ENCODE peak calls at places on chromosomes 1 and 21, in nine cellular contexts. U is iris pigment epithelial cell; L is activated T-cell treated with anti-CD3 and anti-CD28 coated beads for 48 hours; C is stimulated activated CD4-positive, alpha-beta T cell treated with anti-CD3 and anti-CD28 coated beads, Interleukin-1b, Interleukin-23, amount 100 ng/mL, for 4 hours; Q is body of pancreas; P is amniotic stem cell; W is fibroblast of the conjunctiva; R is H7; J is neural progenitor cell. E is an unnamed sample.

GRCh38 chr1:164452549-164452948 is 106.4 kb upstream of the PBX1 start:
- DNase-seq in U (no peak), L (no peak), C (no peak), Q (no peak), P (no peak), W (no peak), R (no peak), J (no peak), E (no peak)

GRCh38 chr21:42403611-42404231 is at the start of gene UBASH3A:
- DNase-seq in U (no peak), L (no peak), C (no peak), Q (no peak), P (no peak), W (no peak), R (no peak), J (no peak), E (no peak)

GRCh38 chr1:239998312-239998649 is 93.4 kb upstream of the FMN2 start:
- DNase-seq in U (no peak), L (no peak), C (no peak), Q (no peak), P (no peak), W (no peak), R (no peak), J (no peak), E (no peak)

GRCh38 chr1:232179896-232180760 is 449.8 kb downstream of the SIPA1L2 start:
- DNase-seq in U (no peak), L (no peak), C (no peak), Q (no peak), P (no peak), W (no peak), R (peak; percentile 48), J (peak; percentile 21), E (no peak)

GRCh38 chr1:201552941-201553341 is 14.0 kb downstream of the NAV1 start:
- DNase-seq in U (peak; percentile 82), L (no peak), C (no peak), Q (no peak), P (no peak), W (no peak), R (no peak), J (peak; percentile 36), E (no peak)

GRCh38 chr1:180563013-180563827 is 4.5 kb downstream of the OVAAL start:
- DNase-seq in U (peak; percentile 83), L (no peak), C (no peak), Q (no peak), P (no peak), W (no peak), R (no peak), J (no peak), E (no peak)

GRCh38 chr1:228989992-228990827 is 254.9 kb downstream of the RHOU start:
- DNase-seq in U (no peak), L (no peak), C (no peak), Q (peak; percentile 52), P (no peak), W (no peak), R (no peak), J (no peak), E (no peak)

GRCh38 chr1:64421377-64421776 is 48.6 kb upstream of the CACHD1 start:
- DNase-seq in U (peak; percentile 17), L (no peak), C (no peak), Q (no peak), P (no peak), W (no peak), R (no peak), J (no peak), E (no peak)

GRCh38 chr1:62299426-62300200 is 19.6 kb downstream of the KANK4 start:
- DNase-seq in U (no peak), L (no peak), C (no peak), Q (peak; percentile 84), P (no peak), W (no peak), R (no peak), J (no peak), E (no peak)

GRCh38 chr21:15192243-15192642 is 127.4 kb upstream of the NRIP1 start:
- DNase-seq in U (peak; percentile 12), L (no peak), C (no peak), Q (no peak), P (no peak), W (no peak), R (no peak), J (no peak), E (no peak)

GRCh38 chr1:53572061-53572801 is 113.0 kb downstream of the DMRTB1 start:
- DNase-seq in U (peak; percentile 84), L (no peak), C (no peak), Q (peak; percentile 68), P (peak; percentile 85), W (no peak), R (no peak), J (peak; percentile 70), E (no peak)

GRCh38 chr1:204882479-204882878 is 11.8 kb downstream of the NFASC start:
- DNase-seq in U (no peak), L (no peak), C (no peak), Q (no peak), P (no peak), W (no peak), R (no peak), J (no peak), E (no peak)